ENCODE peak calls at places on chromosomes 16 and 17, in nine cellular contexts. T is left ventricle myocardium inferior, R is esophagus squamous epithelium, H is cardiac muscle cell, A is OCI-LY7, N is astrocyte of the spinal cord, B is fibroblast of villous mesenchyme, E is HepG2, Q is lung. C is an unnamed sample.
A peak's percentile ranks its signal among the peaks of the same experiment; 100 is the strongest.

GRCh38 chr16:34078697-34079096 is 619.3 kb downstream of the TP53TG3F start:
- DNase-seq in R (no peak), H (peak; percentile 54), A (no peak), B (peak; percentile 38), T (no peak), Q (no peak), E (no peak), N (peak; percentile 10), C (peak; percentile 13)

GRCh38 chr17:67800495-67800928 is 24.8 kb upstream of the BPTF start:
- DNase-seq in R (no peak), E (peak; percentile 83), N (peak; percentile 75), T (peak; percentile 62), A (peak; percentile 87), Q (peak; percentile 74), B (peak; percentile 84), H (peak; percentile 88), C (peak; percentile 71)

GRCh38 chr17:49869038-49869374 is 21.1 kb upstream of the TAC4 start:
- DNase-seq in B (no peak), A (no peak), T (no peak), R (no peak), E (no peak), Q (no peak), H (no peak), N (no peak), C (no peak)

GRCh38 chr16:11374255-11374654 is 29.0 kb downstream of the RMI2 start:
- DNase-seq in E (no peak), A (no peak), H (no peak), Q (no peak), N (no peak), B (no peak), R (no peak), T (no peak), C (no peak)

GRCh38 chr16:30953511-30954124 is 3.9 kb upstream of the SETD1A start:
- DNase-seq in H (peak; percentile 83), T (no peak), B (peak; percentile 72), N (peak; percentile 86), R (no peak), Q (peak; percentile 53), A (peak; percentile 91), E (peak; percentile 88), C (peak; percentile 59)

GRCh38 chr17:81537343-81537855 is 9.2 kb downstream of the FSCN2 start:
- DNase-seq in A (peak; percentile 58), Q (no peak), T (no peak), B (no peak), E (no peak), N (no peak), R (no peak), H (peak; percentile 21), C (no peak)

GRCh38 chr17:45228985-45229517 is 7.4 kb downstream of the FMNL1 start:
- DNase-seq in A (peak; percentile 67), H (peak; percentile 97), R (no peak), N (peak; percentile 80), E (peak; percentile 56), Q (peak; percentile 92), T (peak; percentile 89), B (peak; percentile 98), C (peak; percentile 73)

GRCh38 chr16:72569677-72570076 is 397.7 kb upstream of the PMFBP1 start:
- DNase-seq in A (no peak), H (no peak), B (no peak), T (no peak), R (no peak), N (no peak), Q (no peak), E (no peak), C (no peak)

DNA sequence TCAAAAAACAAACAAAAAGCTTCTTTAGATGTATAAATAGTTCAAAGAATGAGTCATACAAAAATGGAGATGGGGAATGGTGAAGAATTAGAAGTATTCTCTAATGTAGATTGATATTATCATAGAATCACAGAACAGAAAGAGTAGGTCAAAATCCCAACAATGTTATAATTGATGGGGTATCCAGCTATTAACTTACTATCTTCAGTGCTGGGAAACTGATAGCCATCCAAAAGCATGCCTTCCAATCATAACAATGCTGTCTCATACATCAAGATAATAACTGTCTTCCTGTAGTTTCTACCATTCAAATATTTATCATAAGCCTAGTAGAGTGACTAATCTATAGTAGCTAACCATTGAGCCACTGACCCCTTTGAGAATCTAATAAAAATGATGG is 26.7 kb upstream of the GNAO1 start:
- DNase-seq in A (no peak), B (no peak), N (no peak), T (no peak), H (no peak), R (no peak), E (no peak), Q (no peak), C (no peak)
- TF ChIP-seq CTCF in A (no peak), B (no peak), N (no peak), T (no peak), H (no peak), R (no peak), E (no peak), Q (no peak), C (no peak)

GRCh38 chr16:28491970-28492474 is at the start of gene CLN3:
- DNase-seq in B (peak; percentile 95), A (peak; percentile 97), E (peak; percentile 96), N (peak; percentile 96), Q (peak; percentile 94), T (peak; percentile 91), R (peak; percentile 69), H (peak; percentile 96), C (peak; percentile 93)

GRCh38 chr16:28491080-28491969 is 549 bp downstream of the CLN3 start:
- DNase-seq in E (peak; percentile 49), Q (peak; percentile 46), H (peak; percentile 12), A (peak; percentile 42), R (no peak), N (peak; percentile 1), T (peak; percentile 38), B (peak; percentile 13), C (no peak)

GRCh38 chr16:28495098-28495793 is 803 bp downstream of the APOBR start:
- DNase-seq in N (no peak), Q (no peak), T (no peak), E (no peak), H (no peak), R (no peak), A (no peak), B (no peak), C (no peak)

GRCh38 chr16:28494141-28494851 is at the start of gene APOBR:
- DNase-seq in N (no peak), A (peak; percentile 88), Q (peak; percentile 67), E (no peak), R (peak; percentile 52), B (no peak), H (no peak), T (peak; percentile 30), C (peak; percentile 83)

GRCh38 chr16:28492511-28492910 is 637 bp upstream of the CLN3 start:
- DNase-seq in N (no peak), H (no peak), T (no peak), Q (no peak), R (no peak), A (no peak), E (no peak), B (no peak), C (no peak)
- H3K4me3 ChIP-seq in N (peak overlapping the region; percentile 100), H (peak overlapping the region; percentile 78), T (peak overlapping the region; percentile 95), Q (no peak overlapping the region), R (no peak overlapping the region), A (peak overlapping the region; percentile 88), E (peak overlapping the region; percentile 98), B (peak overlapping the region; percentile 96), C (peak overlapping the region; percentile 89)

GRCh38 chr16:86362155-86362849 is 148.0 kb upstream of the FOXF1 start:
- DNase-seq in H (peak; percentile 39), T (no peak), Q (no peak), E (no peak), A (no peak), N (no peak), R (no peak), B (peak; percentile 28), C (no peak)

GRCh38 chr16:86365513-86366040 is 144.8 kb upstream of the FOXF1 start:
- DNase-seq in Q (no peak), H (no peak), T (no peak), A (no peak), N (no peak), B (peak; percentile 69), E (no peak), R (no peak), C (no peak)

GRCh38 chr16:86363057-86363490 is 147.3 kb upstream of the FOXF1 start:
- DNase-seq in E (no peak), R (no peak), Q (no peak), N (peak; percentile 91), T (no peak), A (no peak), H (peak; percentile 95), B (peak; percentile 98), C (no peak)

GRCh38 chr16:86363836-86364618 is 146.3 kb upstream of the FOXF1 start:
- DNase-seq in N (no peak), E (no peak), Q (no peak), T (no peak), A (no peak), R (no peak), H (peak; percentile 21), B (peak; percentile 58), C (no peak)

GRCh38 chr16:86364653-86365380 is 145.5 kb upstream of the FOXF1 start:
- DNase-seq in N (no peak), E (no peak), B (no peak), H (no peak), R (no peak), Q (no peak), T (no peak), A (no peak), C (no peak)
- TF ChIP-seq CTCF in N (no peak), E (no peak), B (no peak), H (no peak), R (no peak), Q (no peak), T (no peak), A (no peak), C (no peak)

GRCh38 chr17:28406478-28406824 is 439 bp upstream of the SLC46A1 start:
- DNase-seq in E (no peak), B (peak; percentile 23), H (no peak), R (no peak), T (no peak), Q (no peak), A (no peak), N (no peak), C (no peak)

GRCh38 chr17:28404461-28404811 is 1.6 kb downstream of the SLC46A1 start:
- DNase-seq in R (no peak), E (no peak), B (no peak), A (no peak), T (no peak), H (no peak), Q (no peak), N (no peak), C (no peak)

GRCh38 chr17:28404007-28404406 is 2.0 kb downstream of the SLC46A1 start:
- DNase-seq in N (no peak), R (no peak), B (no peak), A (no peak), Q (no peak), E (no peak), H (no peak), T (no peak), C (no peak)

GRCh38 chr17:28405632-28406477 is at the start of gene SLC46A1:
- DNase-seq in H (peak; percentile 37), Q (peak; percentile 66), R (no peak), E (peak; percentile 28), A (no peak), N (peak; percentile 5), T (peak; percentile 64), B (peak; percentile 28), C (no peak)

DNA sequence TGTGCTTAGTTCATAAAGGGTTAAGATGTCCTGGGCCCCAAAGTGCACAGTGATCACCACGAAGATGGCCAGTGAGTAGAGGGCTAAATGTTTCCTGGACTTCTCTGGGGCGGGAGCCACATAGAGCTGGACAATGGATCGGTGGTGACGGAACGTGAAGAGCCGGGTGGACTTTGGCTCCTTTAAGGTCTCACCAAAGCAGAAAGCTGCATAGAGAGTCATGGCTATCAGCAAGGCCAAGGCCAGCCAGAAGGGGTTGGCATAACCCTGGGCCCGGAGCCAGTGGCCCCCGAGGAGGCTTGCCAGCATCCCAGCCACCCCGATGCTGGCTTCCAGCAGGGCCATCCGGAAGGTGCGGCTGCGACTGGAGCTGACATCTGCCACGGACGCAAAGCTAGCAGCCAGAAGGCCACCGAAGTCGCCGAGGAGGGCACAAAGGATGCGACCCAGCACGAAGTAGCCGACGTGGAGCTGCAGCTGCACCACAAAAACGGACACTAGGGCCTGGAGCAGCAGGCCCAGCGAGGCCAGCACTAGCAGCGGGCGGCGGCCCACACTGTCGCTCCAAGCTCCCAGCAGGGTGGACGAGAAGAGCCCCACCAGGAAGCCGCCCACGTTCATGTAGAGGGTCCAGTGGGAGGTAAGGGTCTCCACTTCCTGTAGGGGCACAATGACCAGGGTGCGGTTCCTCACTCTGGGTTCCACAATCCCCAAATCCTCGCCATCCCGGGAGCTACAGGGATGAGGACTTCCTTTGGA is 1.0 kb downstream of the SLC46A1 start:
- DNase-seq in E (peak; percentile 84), B (no peak), N (no peak), Q (no peak), A (no peak), H (no peak), T (no peak), R (no peak), C (no peak)
- H3K4me3 ChIP-seq in E (peak overlapping the region; percentile 84), B (peak overlapping the region; percentile 71), N (peak overlapping the region; percentile 52), Q (peak overlapping the region; percentile 64), A (peak overlapping the region; percentile 54), H (peak overlapping the region; percentile 46), T (peak overlapping the region; percentile 91), R (peak overlapping the region; percentile 51), C (peak overlapping the region; percentile 86)

C was measured in GM12864.